ENCODE peak calls at places on chromosomes 2 and 18, in eight cellular contexts. S, E, W, Q, K, J, R and X are unnamed samples. For H3K27me3, the result is how much of the 10 kb centered on the place peaks cover.

GRCh38 chr2:173202570-173202969 is 126.9 kb downstream of the MAP3K20 start:
- DNase-seq in S (no peak), E (no peak), W (no peak), Q (no peak), K (no peak), J (no peak), R (no peak), X (no peak)

GRCh38 chr2:39435974-39436591 is 1.0 kb downstream of the MAP4K3 start:
- DNase-seq in S (peak), E (no peak), W (peak), Q (no peak), K (peak), J (peak), R (no peak), X (no peak)

GRCh38 chr18:9827856-9828793 is 57.6 kb upstream of the TXNDC2 start:
- DNase-seq in S (peak), E (no peak), W (peak), Q (peak), K (peak), J (peak), R (no peak), X (peak)

GRCh38 chr18:76426738-76427305 is 68.2 kb downstream of the ZNF516 start:
- DNase-seq in S (no peak), E (peak), W (no peak), Q (no peak), K (peak), J (no peak), R (peak), X (no peak)

GRCh38 chr2:159035790-159036411 is 67.5 kb downstream of the TANC1 start:
- DNase-seq in S (peak), E (peak), W (peak), Q (no peak), K (peak), J (peak), R (no peak), X (peak)

GRCh38 chr2:221077241-221077640 is 494.9 kb downstream of the EPHA4 start:
- DNase-seq in S (no peak), E (no peak), W (no peak), Q (no peak), K (no peak), J (no peak), R (no peak), X (no peak)

GRCh38 chr2:201520201-201520600 is 68.7 kb downstream of the STRADB start:
- DNase-seq in S (no peak), E (no peak), W (no peak), Q (no peak), K (no peak), J (peak), R (no peak), X (no peak)

GRCh38 chr18:21853020-21853419 is 112.4 kb downstream of the MIB1 start:
- DNase-seq in S (no peak), E (peak), W (no peak), Q (no peak), K (peak), J (peak), R (no peak), X (no peak)

GRCh38 chr2:176817061-176817565 is 395.5 kb upstream of the HNRNPA3 start:
- DNase-seq in S (no peak), E (peak), W (no peak), Q (no peak), K (no peak), J (no peak), R (no peak), X (no peak)

GRCh38 chr2:104853926-104854506 is at the start of gene POU3F3:
- DNase-seq in S (peak), E (peak), W (no peak), Q (peak), K (peak), J (peak), R (peak), X (no peak)

GRCh38 chr2:44084850-44085249 is 83.8 kb upstream of the PPM1B start:
- DNase-seq in S (no peak), E (no peak), W (no peak), Q (no peak), K (no peak), J (no peak), R (no peak), X (no peak)

GRCh38 chr2:16785072-16785638 is 119.5 kb upstream of the CYRIA start:
- DNase-seq in S (no peak), E (no peak), W (no peak), Q (no peak), K (no peak), J (no peak), R (no peak), X (no peak)

GRCh38 chr2:71465356-71465755 is 12.0 kb downstream of the DYSF start:
- DNase-seq in S (no peak), E (peak), W (no peak), Q (no peak), K (no peak), J (no peak), R (no peak), X (no peak)

GRCh38 chr2:127217470-127218325 is 2.4 kb downstream of the CYP27C1 start:
- DNase-seq in S (no peak), E (peak), W (peak), Q (no peak), K (no peak), J (peak), R (no peak), X (peak)

GRCh38 chr2:127219716-127220090 is 396 bp downstream of the CYP27C1 start:
- DNase-seq in S (no peak), E (peak), W (no peak), Q (peak), K (no peak), J (no peak), R (peak), X (no peak)

GRCh38 chr2:127220807-127221527 is 868 bp upstream of the CYP27C1 start:
- DNase-seq in S (no peak), E (peak), W (no peak), Q (no peak), K (no peak), J (peak), R (no peak), X (no peak)

GRCh38 chr2:127218843-127219715 is 1.0 kb downstream of the CYP27C1 start:
- DNase-seq in S (no peak), E (peak), W (no peak), Q (peak), K (no peak), J (no peak), R (peak), X (no peak)

DNA sequence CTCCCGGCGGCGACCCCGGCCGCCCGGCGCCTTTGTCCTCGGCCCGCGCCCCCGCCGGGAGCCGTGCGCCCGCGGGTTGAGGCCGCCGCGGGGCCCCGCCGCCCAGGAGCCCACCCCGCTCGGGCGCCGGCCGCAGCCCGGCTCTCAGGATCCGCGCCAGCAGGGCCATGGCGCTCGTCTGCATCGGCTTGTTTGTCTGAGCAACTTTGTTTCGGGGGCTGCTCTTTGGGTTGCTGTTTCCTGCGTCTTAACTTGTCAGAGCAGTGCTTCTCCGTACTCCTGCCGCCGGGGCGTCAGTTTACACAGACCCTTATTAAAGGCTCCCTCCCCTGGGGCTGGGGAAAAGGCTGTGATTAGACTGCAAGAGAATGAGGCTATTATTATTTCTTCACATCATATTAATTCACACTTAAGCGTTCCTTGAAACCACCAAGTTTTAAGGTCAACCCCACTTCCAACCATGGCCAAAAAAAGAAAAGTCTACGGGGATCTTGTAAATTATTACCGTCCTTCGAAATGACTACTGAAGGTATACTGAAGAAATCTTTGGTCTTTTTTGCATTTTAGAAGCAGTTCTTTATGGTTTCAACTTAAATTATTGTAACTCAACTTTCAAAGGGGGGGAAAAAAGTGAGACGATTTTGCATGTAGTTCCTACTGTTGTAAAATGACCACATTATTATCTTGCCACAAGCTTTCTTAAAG is at the start of gene CYP27C1:
- DNase-seq in S (no peak), E (peak), W (no peak), Q (no peak), K (peak), J (peak), R (peak), X (no peak)
- H3K27me3 ChIP-seq in S (under half), E (under half), W (under half), Q (under half), K (under half), J (under half), R (under half), X (under half)

GRCh38 chr18:48129621-48130082 is 199.2 kb upstream of the SMAD2 start:
- DNase-seq in S (no peak), E (peak), W (no peak), Q (no peak), K (no peak), J (no peak), R (no peak), X (no peak)
- H3K27me3 ChIP-seq in S (under half), E (under half), W (under half), Q (under half), K (under half), J (under half), R (under half), X (under half)

GRCh38 chr2:218162817-218163216 is 3.9 kb downstream of the CXCR1 start:
- DNase-seq in S (no peak), E (no peak), W (no peak), Q (no peak), K (no peak), J (no peak), R (no peak), X (peak)
- H3K27me3 ChIP-seq in S (under half), E (under half), W (under half), Q (under half), K (under half), J (under half), R (under half), X (under half)

GRCh38 chr2:218985325-218986091 is 524 bp upstream of the FEV start:
- DNase-seq in S (no peak), E (peak), W (no peak), Q (no peak), K (no peak), J (no peak), R (no peak), X (no peak)
- H3K27me3 ChIP-seq in S (half or more), E (half or more), W (half or more), Q (under half), K (half or more), J (half or more), R (half or more), X (half or more)

GRCh38 chr2:163735692-163736432 is at the start of gene FIGN:
- DNase-seq in S (peak), E (peak), W (peak), Q (peak), K (peak), J (peak), R (peak), X (peak)
- H3K27me3 ChIP-seq in S (under half), E (under half), W (under half), Q (under half), K (under half), J (under half), R (under half), X (under half)

GRCh38 chr2:74501335-74502071 is 2.1 kb upstream of the LBX2 start:
- DNase-seq in S (no peak), E (peak), W (no peak), Q (no peak), K (no peak), J (no peak), R (no peak), X (no peak)
- H3K27me3 ChIP-seq in S (under half), E (half or more), W (under half), Q (under half), K (under half), J (under half), R (half or more), X (under half)

DNA sequence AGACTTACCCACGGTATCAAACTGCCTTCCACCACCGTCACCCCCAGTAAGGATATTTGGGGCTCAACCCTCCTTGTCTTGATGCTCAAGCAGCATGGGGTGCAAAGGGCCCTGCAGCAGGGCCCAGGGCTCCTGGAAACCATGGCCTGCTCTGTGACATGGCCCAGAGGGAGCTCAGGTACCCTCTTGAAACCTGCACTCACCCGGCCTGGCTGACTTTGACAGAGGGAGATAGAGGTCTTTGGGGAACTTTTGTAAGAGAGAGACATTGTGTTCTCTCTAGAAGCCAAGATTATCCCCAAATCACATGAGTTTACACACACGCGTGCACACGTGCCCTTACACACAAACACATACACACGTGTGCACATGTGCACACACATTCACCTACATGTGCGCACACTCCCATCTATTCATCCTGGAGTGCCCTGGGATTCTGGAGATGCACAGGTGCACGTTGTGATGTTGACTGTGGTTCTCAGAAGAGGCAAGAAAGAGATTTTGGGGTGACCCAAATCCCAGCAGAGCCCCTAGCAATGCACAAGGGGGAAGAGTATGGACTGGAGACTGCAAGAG is 19.6 kb upstream of the KCNK3 start:
- DNase-seq in S (no peak), E (no peak), W (no peak), Q (no peak), K (no peak), J (no peak), R (no peak), X (no peak)
- H3K27me3 ChIP-seq in S (under half), E (under half), W (under half), Q (under half), K (under half), J (under half), R (under half), X (under half)